ENCODE peak calls at places on chromosomes 1 and 21, in eight cellular contexts. S is T47D, N is right cardiac atrium, A is left colon, G is iPS DF 6.9, B is SW480, W is GM12865, L is cardiac fibroblast. O is an unnamed sample.

GRCh38 chr21:34737115-34737514 is 68.3 kb downstream of the CLIC6 start:
- DNase-seq in S (peak; percentile 99), N (no peak), A (no peak), G (no peak), B (no peak), W (no peak), L (no peak), O (no peak)

GRCh38 chr1:193909406-193909805 is 723.0 kb upstream of the B3GALT2 start:
- DNase-seq in S (no peak), N (no peak), A (no peak), G (no peak), B (peak; percentile 89), W (no peak), L (no peak), O (no peak)

GRCh38 chr21:32819702-32820101 is 48.1 kb upstream of the PAXBP1 start:
- DNase-seq in S (no peak), N (peak; percentile 54), A (no peak), G (no peak), B (no peak), W (no peak), L (peak; percentile 95), O (no peak)

GRCh38 chr21:40770435-40771055 is 76.4 kb downstream of the DSCAM start:
- DNase-seq in S (no peak), N (no peak), A (no peak), G (no peak), B (no peak), W (no peak), L (no peak), O (no peak)

GRCh38 chr1:93576346-93576745 is 105.3 kb downstream of the BCAR3 start:
- DNase-seq in S (no peak), N (no peak), A (no peak), G (no peak), B (no peak), W (no peak), L (no peak), O (no peak)

GRCh38 chr1:23097316-23097715 is 71.3 kb downstream of the LUZP1 start:
- DNase-seq in S (no peak), N (no peak), A (no peak), G (no peak), B (no peak), W (no peak), L (peak; percentile 31), O (no peak)

GRCh38 chr1:22380024-22380785 is 71.4 kb upstream of the ZBTB40 start:
- DNase-seq in S (no peak), N (no peak), A (no peak), G (no peak), B (no peak), W (no peak), L (peak; percentile 18), O (no peak)

GRCh38 chr1:26897351-26897750 is 2.9 kb downstream of the GPATCH3 start:
- DNase-seq in S (no peak), N (no peak), A (no peak), G (no peak), B (no peak), W (no peak), L (no peak), O (no peak)

GRCh38 chr1:226403522-226404034 is 4.3 kb downstream of the PARP1 start:
- DNase-seq in S (peak; percentile 37), N (no peak), A (no peak), G (no peak), B (no peak), W (peak; percentile 57), L (peak; percentile 13), O (no peak)

GRCh38 chr1:12152106-12152891 is 14.5 kb upstream of the TNFRSF1B start:
- DNase-seq in S (no peak), N (no peak), A (no peak), G (no peak), B (no peak), W (peak; percentile 96), L (no peak), O (no peak)

GRCh38 chr21:35149698-35150097 is 100.6 kb upstream of the RUNX1 start:
- DNase-seq in S (no peak), N (no peak), A (no peak), G (no peak), B (no peak), W (no peak), L (peak; percentile 68), O (no peak)

GRCh38 chr1:1088036-1088800 is 14.1 kb upstream of the RNF223 start:
- DNase-seq in S (no peak), N (no peak), A (peak; percentile 16), G (no peak), B (no peak), W (no peak), L (no peak), O (no peak)

GRCh38 chr1:235646463-235646862 is 3.1 kb downstream of the GNG4 start:
- DNase-seq in S (no peak), N (no peak), A (no peak), G (no peak), B (no peak), W (no peak), L (no peak), O (no peak)

GRCh38 chr1:234554478-234555311 is 55.3 kb downstream of the IRF2BP2 start:
- DNase-seq in S (no peak), N (no peak), A (peak; percentile 44), G (no peak), B (no peak), W (no peak), L (no peak), O (no peak)

GRCh38 chr1:150577557-150578277 is 1.7 kb downstream of the MCL1 start:
- DNase-seq in S (no peak), N (no peak), A (no peak), G (no peak), B (no peak), W (peak; percentile 44), L (peak; percentile 61), O (no peak)

GRCh38 chr1:115642168-115643072 is 650 bp downstream of the VANGL1 start:
- DNase-seq in S (peak; percentile 71), N (peak; percentile 39), A (peak; percentile 73), G (no peak), B (peak; percentile 74), W (peak; percentile 83), L (peak; percentile 52), O (peak; percentile 72)

GRCh38 chr1:244319283-244320132 is 132.2 kb downstream of the ADSS2 start:
- DNase-seq in S (no peak), N (no peak), A (no peak), G (no peak), B (no peak), W (peak; percentile 85), L (peak; percentile 94), O (no peak)

GRCh38 chr1:155307247-155307740 is 1.4 kb upstream of the FDPS start:
- DNase-seq in S (peak; percentile 55), N (no peak), A (no peak), G (no peak), B (peak; percentile 41), W (peak; percentile 72), L (peak; percentile 70), O (no peak)

GRCh38 chr1:91673603-91674002 is 173.0 kb downstream of the CDC7 start:
- DNase-seq in S (no peak), N (no peak), A (no peak), G (no peak), B (no peak), W (peak; percentile 19), L (peak; percentile 69), O (no peak)

GRCh38 chr1:171869097-171869496 is 27.8 kb downstream of the DNM3 start:
- DNase-seq in S (no peak), N (no peak), A (no peak), G (no peak), B (no peak), W (no peak), L (no peak), O (no peak)

GRCh38 chr1:110915804-110916203 is 42.9 kb downstream of the CD53 start:
- DNase-seq in S (no peak), N (no peak), A (no peak), G (no peak), B (no peak), W (no peak), L (no peak), O (no peak)

GRCh38 chr21:30718239-30718909 is at the start of gene KRTAP21-3:
- DNase-seq in S (no peak), N (no peak), A (no peak), G (no peak), B (peak; percentile 68), W (peak; percentile 3), L (peak; percentile 7), O (no peak)

GRCh38 chr1:41444246-41444645 is 40.2 kb downstream of the EDN2 start:
- DNase-seq in S (no peak), N (no peak), A (no peak), G (no peak), B (no peak), W (no peak), L (no peak), O (no peak)

GRCh38 chr1:183139281-183139942 is 46.7 kb upstream of the LAMC2 start:
- DNase-seq in S (peak; percentile 23), N (no peak), A (no peak), G (no peak), B (peak; percentile 49), W (no peak), L (peak; percentile 89), O (no peak)

GRCh38 chr1:186487163-186487562 is 26.2 kb upstream of the PDC start:
- DNase-seq in S (no peak), N (no peak), A (no peak), G (no peak), B (no peak), W (no peak), L (peak; percentile 47), O (no peak)